ENCODE peak calls at places on chromosome 13, in nine cellular contexts. One of them, this sample, is unnamed.
A peak's percentile ranks its signal among the peaks of the same experiment; 100 is the strongest.

GRCh38 chr13:32722340-32722739 is 136.1 kb downstream of the PDS5B start:
- DNase-seq in Karpas-422: no peak
- DNase-seq in CD8-positive, alpha-beta T cell: no peak
- DNase-seq in astrocyte of the cerebellum: no peak
- DNase-seq in osteoblast: no peak
- DNase-seq in cardiac muscle cell: no peak
- DNase-seq in colonic mucosa: no peak
- DNase-seq in astrocyte of the spinal cord: no peak
- DNase-seq in choroid plexus epithelial cell: no peak
- DNase-seq in this sample: no peak

GRCh38 chr13:37685206-37685605 is 86.6 kb upstream of the POSTN start:
- DNase-seq in astrocyte of the cerebellum: no peak
- DNase-seq in CD8-positive, alpha-beta T cell: no peak
- DNase-seq in cardiac muscle cell: no peak
- DNase-seq in Karpas-422: no peak
- DNase-seq in astrocyte of the spinal cord: no peak
- DNase-seq in osteoblast: no peak
- DNase-seq in colonic mucosa: no peak
- DNase-seq in choroid plexus epithelial cell: no peak
- DNase-seq in this sample: no peak

GRCh38 chr13:44437356-44438233 is 64.0 kb downstream of the SERP2 start:
- DNase-seq in astrocyte of the cerebellum: no peak
- DNase-seq in Karpas-422: peak; percentile 85
- DNase-seq in CD8-positive, alpha-beta T cell: no peak
- DNase-seq in cardiac muscle cell: peak; percentile 49
- DNase-seq in astrocyte of the spinal cord: peak; percentile 77
- DNase-seq in choroid plexus epithelial cell: peak; percentile 60
- DNase-seq in osteoblast: no peak
- DNase-seq in colonic mucosa: no peak
- DNase-seq in this sample: no peak

GRCh38 chr13:49560270-49561063 is 24.9 kb downstream of the RCBTB1 start:
- DNase-seq in cardiac muscle cell: peak; percentile 12
- DNase-seq in Karpas-422: no peak
- DNase-seq in astrocyte of the spinal cord: peak; percentile 47
- DNase-seq in astrocyte of the cerebellum: peak; percentile 19
- DNase-seq in colonic mucosa: no peak
- DNase-seq in choroid plexus epithelial cell: peak; percentile 85
- DNase-seq in CD8-positive, alpha-beta T cell: no peak
- DNase-seq in osteoblast: no peak
- DNase-seq in this sample: no peak

GRCh38 chr13:101398920-101399319 is 17.4 kb downstream of the NALCN start:
- DNase-seq in CD8-positive, alpha-beta T cell: no peak
- DNase-seq in osteoblast: peak; percentile 59
- DNase-seq in cardiac muscle cell: no peak
- DNase-seq in colonic mucosa: no peak
- DNase-seq in astrocyte of the cerebellum: peak; percentile 59
- DNase-seq in astrocyte of the spinal cord: peak; percentile 86
- DNase-seq in choroid plexus epithelial cell: peak; percentile 44
- DNase-seq in Karpas-422: no peak
- DNase-seq in this sample: peak; percentile 26

GRCh38 chr13:30796132-30796832 is 60.9 kb downstream of the ALOX5AP start:
- DNase-seq in cardiac muscle cell: no peak
- DNase-seq in CD8-positive, alpha-beta T cell: no peak
- DNase-seq in choroid plexus epithelial cell: peak; percentile 54
- DNase-seq in astrocyte of the spinal cord: peak; percentile 61
- DNase-seq in astrocyte of the cerebellum: no peak
- DNase-seq in colonic mucosa: no peak
- DNase-seq in Karpas-422: no peak
- DNase-seq in osteoblast: peak; percentile 69
- DNase-seq in this sample: no peak

GRCh38 chr13:27359203-27359821 is 65.1 kb upstream of the GTF3A start:
- DNase-seq in choroid plexus epithelial cell: peak; percentile 85
- DNase-seq in Karpas-422: peak; percentile 82
- DNase-seq in colonic mucosa: peak; percentile 80
- DNase-seq in CD8-positive, alpha-beta T cell: peak; percentile 48
- DNase-seq in astrocyte of the spinal cord: peak; percentile 69
- DNase-seq in cardiac muscle cell: peak; percentile 77
- DNase-seq in osteoblast: peak; percentile 97
- DNase-seq in astrocyte of the cerebellum: peak; percentile 57
- DNase-seq in this sample: no peak

GRCh38 chr13:24276310-24276709 is 33.1 kb upstream of the C1QTNF9 start:
- DNase-seq in Karpas-422: no peak
- DNase-seq in CD8-positive, alpha-beta T cell: no peak
- DNase-seq in cardiac muscle cell: no peak
- DNase-seq in astrocyte of the spinal cord: no peak
- DNase-seq in osteoblast: no peak
- DNase-seq in choroid plexus epithelial cell: no peak
- DNase-seq in astrocyte of the cerebellum: no peak
- DNase-seq in colonic mucosa: no peak
- DNase-seq in this sample: no peak

DNA sequence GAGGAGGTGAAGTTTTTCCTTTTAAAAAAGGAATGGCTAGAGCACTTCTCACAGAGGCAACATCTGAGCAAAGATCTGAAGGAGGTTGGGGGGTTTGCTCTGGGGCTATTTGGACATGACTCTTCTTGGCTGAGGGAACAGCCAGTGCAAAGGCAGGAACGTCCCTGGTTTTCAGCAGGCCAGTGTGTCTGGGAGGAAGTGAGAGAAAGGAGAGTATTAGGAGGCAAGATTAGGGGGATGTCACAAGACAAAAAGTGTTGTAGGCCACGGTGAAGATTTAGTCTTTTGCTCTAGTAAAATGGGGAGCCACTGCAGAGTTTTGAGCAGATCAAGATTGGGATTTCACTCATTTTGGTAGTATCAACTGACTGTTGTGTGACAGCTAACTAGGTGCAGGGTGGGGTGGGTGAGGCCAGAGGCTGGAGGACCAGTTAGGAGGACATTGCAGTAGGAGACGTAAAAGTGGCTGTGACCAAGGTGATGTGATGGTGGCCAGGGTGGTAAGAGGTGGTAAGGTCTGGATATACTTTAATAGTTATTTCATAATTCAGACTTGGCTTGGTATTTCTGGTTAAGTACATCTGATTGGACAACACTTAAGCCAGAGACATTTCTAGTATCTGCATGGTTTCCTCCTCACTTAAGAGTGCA is 40.6 kb downstream of the WDFY2 start:
- DNase-seq in choroid plexus epithelial cell: no peak
- DNase-seq in osteoblast: no peak
- DNase-seq in colonic mucosa: no peak
- DNase-seq in CD8-positive, alpha-beta T cell: no peak
- DNase-seq in Karpas-422: no peak
- DNase-seq in astrocyte of the cerebellum: no peak
- DNase-seq in cardiac muscle cell: no peak
- DNase-seq in astrocyte of the spinal cord: no peak
- DNase-seq in this sample: no peak
- H3K4me3 ChIP-seq in choroid plexus epithelial cell: no peak overlapping the region
- H3K4me3 ChIP-seq in osteoblast: no peak overlapping the region
- H3K4me3 ChIP-seq in colonic mucosa: no peak overlapping the region
- H3K4me3 ChIP-seq in CD8-positive, alpha-beta T cell: no peak overlapping the region
- H3K4me3 ChIP-seq in Karpas-422: no peak overlapping the region
- H3K4me3 ChIP-seq in astrocyte of the cerebellum: no peak overlapping the region
- H3K4me3 ChIP-seq in cardiac muscle cell: no peak overlapping the region
- H3K4me3 ChIP-seq in astrocyte of the spinal cord: no peak overlapping the region
- H3K4me3 ChIP-seq in this sample: no peak overlapping the region

GRCh38 chr13:113471844-113472243 is 18.6 kb upstream of the ADPRHL1 start:
- DNase-seq in CD8-positive, alpha-beta T cell: no peak
- DNase-seq in osteoblast: no peak
- DNase-seq in choroid plexus epithelial cell: no peak
- DNase-seq in Karpas-422: no peak
- DNase-seq in astrocyte of the spinal cord: no peak
- DNase-seq in colonic mucosa: no peak
- DNase-seq in astrocyte of the cerebellum: no peak
- DNase-seq in cardiac muscle cell: no peak
- DNase-seq in this sample: no peak

GRCh38 chr13:113469582-113469981 is 16.3 kb upstream of the ADPRHL1 start:
- DNase-seq in astrocyte of the cerebellum: no peak
- DNase-seq in astrocyte of the spinal cord: no peak
- DNase-seq in CD8-positive, alpha-beta T cell: no peak
- DNase-seq in cardiac muscle cell: no peak
- DNase-seq in choroid plexus epithelial cell: no peak
- DNase-seq in Karpas-422: no peak
- DNase-seq in colonic mucosa: no peak
- DNase-seq in osteoblast: no peak
- DNase-seq in this sample: no peak

GRCh38 chr13:113468029-113468428 is 14.7 kb upstream of the ADPRHL1 start:
- DNase-seq in CD8-positive, alpha-beta T cell: no peak
- DNase-seq in astrocyte of the spinal cord: no peak
- DNase-seq in Karpas-422: no peak
- DNase-seq in astrocyte of the cerebellum: no peak
- DNase-seq in cardiac muscle cell: no peak
- DNase-seq in colonic mucosa: no peak
- DNase-seq in choroid plexus epithelial cell: no peak
- DNase-seq in osteoblast: no peak
- DNase-seq in this sample: no peak

GRCh38 chr13:113468461-113469147 is 15.3 kb upstream of the ADPRHL1 start:
- DNase-seq in astrocyte of the spinal cord: no peak
- DNase-seq in choroid plexus epithelial cell: peak; percentile 11
- DNase-seq in colonic mucosa: no peak
- DNase-seq in astrocyte of the cerebellum: no peak
- DNase-seq in Karpas-422: no peak
- DNase-seq in cardiac muscle cell: no peak
- DNase-seq in osteoblast: no peak
- DNase-seq in CD8-positive, alpha-beta T cell: no peak
- DNase-seq in this sample: no peak

DNA sequence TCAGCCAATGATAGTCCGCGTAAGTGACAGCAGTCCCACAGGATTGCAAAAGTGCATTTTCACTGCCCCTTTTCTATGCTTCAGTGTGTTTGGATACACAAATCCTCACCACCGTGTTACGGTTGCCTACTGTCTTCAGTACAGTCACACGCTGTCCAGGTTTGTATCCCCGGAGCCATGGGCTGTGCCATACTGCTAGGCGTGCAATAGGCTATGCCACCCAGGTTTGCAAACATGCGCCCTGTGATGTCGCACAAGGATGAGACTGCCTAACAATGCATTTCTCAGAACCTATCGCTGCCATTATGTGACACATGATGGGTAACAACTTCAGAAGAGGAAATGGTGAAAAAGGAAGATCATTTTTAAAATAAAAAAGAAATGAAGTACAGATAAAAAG is 16.8 kb upstream of the ADPRHL1 start:
- DNase-seq in cardiac muscle cell: no peak
- DNase-seq in choroid plexus epithelial cell: no peak
- DNase-seq in colonic mucosa: no peak
- DNase-seq in astrocyte of the cerebellum: no peak
- DNase-seq in CD8-positive, alpha-beta T cell: no peak
- DNase-seq in osteoblast: no peak
- DNase-seq in Karpas-422: no peak
- DNase-seq in astrocyte of the spinal cord: no peak
- DNase-seq in this sample: no peak
- H3K4me3 ChIP-seq in cardiac muscle cell: no peak overlapping the region
- H3K4me3 ChIP-seq in choroid plexus epithelial cell: no peak overlapping the region
- H3K4me3 ChIP-seq in colonic mucosa: no peak overlapping the region
- H3K4me3 ChIP-seq in astrocyte of the cerebellum: no peak overlapping the region
- H3K4me3 ChIP-seq in CD8-positive, alpha-beta T cell: no peak overlapping the region
- H3K4me3 ChIP-seq in osteoblast: no peak overlapping the region
- H3K4me3 ChIP-seq in Karpas-422: no peak overlapping the region
- H3K4me3 ChIP-seq in astrocyte of the spinal cord: no peak overlapping the region
- H3K4me3 ChIP-seq in this sample: no peak overlapping the region

GRCh38 chr13:34162545-34162936 is 344.6 kb downstream of the RFC3 start:
- DNase-seq in Karpas-422: no peak
- DNase-seq in astrocyte of the spinal cord: peak; percentile 80
- DNase-seq in choroid plexus epithelial cell: peak; percentile 80
- DNase-seq in cardiac muscle cell: no peak
- DNase-seq in colonic mucosa: no peak
- DNase-seq in osteoblast: no peak
- DNase-seq in astrocyte of the cerebellum: peak; percentile 70
- DNase-seq in CD8-positive, alpha-beta T cell: no peak
- DNase-seq in this sample: no peak

GRCh38 chr13:34159946-34160345 is 342.0 kb downstream of the RFC3 start:
- DNase-seq in colonic mucosa: no peak
- DNase-seq in Karpas-422: no peak
- DNase-seq in CD8-positive, alpha-beta T cell: no peak
- DNase-seq in astrocyte of the spinal cord: no peak
- DNase-seq in astrocyte of the cerebellum: no peak
- DNase-seq in choroid plexus epithelial cell: no peak
- DNase-seq in osteoblast: no peak
- DNase-seq in cardiac muscle cell: no peak
- DNase-seq in this sample: no peak

GRCh38 chr13:34164585-34164984 is 346.6 kb downstream of the RFC3 start:
- DNase-seq in astrocyte of the cerebellum: no peak
- DNase-seq in CD8-positive, alpha-beta T cell: no peak
- DNase-seq in colonic mucosa: no peak
- DNase-seq in cardiac muscle cell: no peak
- DNase-seq in astrocyte of the spinal cord: no peak
- DNase-seq in choroid plexus epithelial cell: peak; percentile 20
- DNase-seq in osteoblast: no peak
- DNase-seq in Karpas-422: no peak
- DNase-seq in this sample: no peak

GRCh38 chr13:34165158-34165557 is 347.2 kb downstream of the RFC3 start:
- DNase-seq in osteoblast: no peak
- DNase-seq in cardiac muscle cell: no peak
- DNase-seq in Karpas-422: no peak
- DNase-seq in choroid plexus epithelial cell: no peak
- DNase-seq in astrocyte of the cerebellum: no peak
- DNase-seq in astrocyte of the spinal cord: no peak
- DNase-seq in CD8-positive, alpha-beta T cell: no peak
- DNase-seq in colonic mucosa: no peak
- DNase-seq in this sample: no peak

DNA sequence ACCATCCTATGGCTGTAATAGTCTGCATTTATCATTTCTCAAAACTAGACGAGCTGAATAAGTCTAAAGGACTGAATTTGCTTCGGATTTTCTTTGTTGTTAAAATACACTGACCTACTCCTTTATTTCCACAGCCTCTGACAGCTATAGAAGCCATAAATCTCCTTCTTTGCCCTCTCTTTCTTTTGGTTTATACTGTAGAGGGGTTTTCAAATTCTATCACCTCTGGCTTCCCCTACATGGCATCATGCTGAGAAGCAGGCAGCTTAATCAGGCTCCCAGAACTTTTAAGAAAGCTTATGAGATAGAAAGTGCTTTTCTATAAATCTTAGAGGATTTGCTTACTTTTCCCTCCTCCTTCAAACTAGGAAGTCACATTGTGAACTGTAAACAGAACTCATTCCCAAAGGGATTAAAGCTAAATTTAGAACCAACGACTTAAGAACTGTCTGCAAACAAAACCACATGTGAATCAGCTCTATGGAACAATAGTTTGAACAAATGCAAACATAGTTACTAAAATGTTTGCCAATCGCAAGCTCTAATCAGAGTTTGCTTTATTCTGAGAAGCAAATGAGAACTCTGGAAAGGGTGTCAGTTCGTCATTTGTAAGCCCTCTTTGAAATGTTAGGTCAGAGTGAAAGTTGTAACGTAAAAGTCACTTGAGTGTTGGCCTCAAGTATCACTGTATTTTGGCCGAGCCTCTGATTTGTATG is 344.0 kb downstream of the RFC3 start:
- DNase-seq in colonic mucosa: no peak
- DNase-seq in CD8-positive, alpha-beta T cell: no peak
- DNase-seq in Karpas-422: no peak
- DNase-seq in choroid plexus epithelial cell: peak; percentile 82
- DNase-seq in cardiac muscle cell: peak; percentile 6
- DNase-seq in astrocyte of the spinal cord: peak; percentile 88
- DNase-seq in astrocyte of the cerebellum: peak; percentile 64
- DNase-seq in osteoblast: no peak
- DNase-seq in this sample: peak; percentile 78
- H3K4me3 ChIP-seq in colonic mucosa: no peak overlapping the region
- H3K4me3 ChIP-seq in CD8-positive, alpha-beta T cell: no peak overlapping the region
- H3K4me3 ChIP-seq in Karpas-422: no peak overlapping the region
- H3K4me3 ChIP-seq in choroid plexus epithelial cell: no peak overlapping the region
- H3K4me3 ChIP-seq in cardiac muscle cell: no peak overlapping the region
- H3K4me3 ChIP-seq in astrocyte of the spinal cord: no peak overlapping the region
- H3K4me3 ChIP-seq in astrocyte of the cerebellum: no peak overlapping the region
- H3K4me3 ChIP-seq in osteoblast: peak overlapping the region; percentile 48
- H3K4me3 ChIP-seq in this sample: no peak overlapping the region

GRCh38 chr13:89407357-89407756 is 1736.2 kb downstream of the SLITRK5 start:
- DNase-seq in Karpas-422: no peak
- DNase-seq in astrocyte of the spinal cord: peak; percentile 9
- DNase-seq in osteoblast: no peak
- DNase-seq in astrocyte of the cerebellum: no peak
- DNase-seq in colonic mucosa: no peak
- DNase-seq in choroid plexus epithelial cell: peak; percentile 6
- DNase-seq in CD8-positive, alpha-beta T cell: no peak
- DNase-seq in cardiac muscle cell: no peak
- DNase-seq in this sample: no peak
- H3K4me3 ChIP-seq in Karpas-422: no peak overlapping the region
- H3K4me3 ChIP-seq in astrocyte of the spinal cord: no peak overlapping the region
- H3K4me3 ChIP-seq in osteoblast: no peak overlapping the region
- H3K4me3 ChIP-seq in astrocyte of the cerebellum: no peak overlapping the region
- H3K4me3 ChIP-seq in colonic mucosa: no peak overlapping the region
- H3K4me3 ChIP-seq in choroid plexus epithelial cell: no peak overlapping the region
- H3K4me3 ChIP-seq in CD8-positive, alpha-beta T cell: no peak overlapping the region
- H3K4me3 ChIP-seq in cardiac muscle cell: no peak overlapping the region
- H3K4me3 ChIP-seq in this sample: no peak overlapping the region

This sample was measured in skeletal muscle cell.